ENCODE peak calls at places on chromosomes 16 and 17, in seven cellular contexts. One of them, this sample, is unnamed.

GRCh38 chr16:964696-965395 is 5.9 kb downstream of the LMF1 start:
- DNase-seq in GM23338: no peak
- DNase-seq in lung: peak
- DNase-seq in cardiac fibroblast: no peak
- DNase-seq in fibroblast of lung: peak
- DNase-seq in pancreas: no peak
- DNase-seq in progenitor cell of endocrine pancreas: no peak
- DNase-seq in this sample: no peak

GRCh38 chr17:49779730-49780220 is 8.7 kb upstream of the KAT7 start:
- DNase-seq in GM23338: peak
- DNase-seq in lung: no peak
- DNase-seq in cardiac fibroblast: peak
- DNase-seq in fibroblast of lung: peak
- DNase-seq in pancreas: peak
- DNase-seq in progenitor cell of endocrine pancreas: no peak
- DNase-seq in this sample: peak

GRCh38 chr16:71242601-71243000 is 12.1 kb upstream of the HYDIN start:
- DNase-seq in GM23338: no peak
- DNase-seq in lung: no peak
- DNase-seq in cardiac fibroblast: no peak
- DNase-seq in fibroblast of lung: no peak
- DNase-seq in pancreas: no peak
- DNase-seq in progenitor cell of endocrine pancreas: no peak
- DNase-seq in this sample: no peak

GRCh38 chr17:74574489-74575142 is 7.3 kb upstream of the CD300H start:
- DNase-seq in GM23338: no peak
- DNase-seq in lung: no peak
- DNase-seq in cardiac fibroblast: no peak
- DNase-seq in fibroblast of lung: no peak
- DNase-seq in pancreas: no peak
- DNase-seq in progenitor cell of endocrine pancreas: no peak
- DNase-seq in this sample: no peak

GRCh38 chr17:57705921-57706695 is 39.0 kb downstream of the CCDC182 start:
- DNase-seq in GM23338: no peak
- DNase-seq in lung: peak
- DNase-seq in cardiac fibroblast: no peak
- DNase-seq in fibroblast of lung: no peak
- DNase-seq in pancreas: no peak
- DNase-seq in progenitor cell of endocrine pancreas: no peak
- DNase-seq in this sample: no peak

GRCh38 chr16:17364319-17365210 is 106.2 kb downstream of the XYLT1 start:
- DNase-seq in GM23338: no peak
- DNase-seq in lung: no peak
- DNase-seq in cardiac fibroblast: peak
- DNase-seq in fibroblast of lung: peak
- DNase-seq in pancreas: no peak
- DNase-seq in progenitor cell of endocrine pancreas: no peak
- DNase-seq in this sample: no peak

GRCh38 chr16:66204761-66205160 is 161.7 kb upstream of the CDH5 start:
- DNase-seq in GM23338: no peak
- DNase-seq in lung: no peak
- DNase-seq in cardiac fibroblast: peak
- DNase-seq in fibroblast of lung: peak
- DNase-seq in pancreas: no peak
- DNase-seq in progenitor cell of endocrine pancreas: no peak
- DNase-seq in this sample: no peak

GRCh38 chr17:49486012-49486641 is 9.0 kb upstream of the NGFR start:
- DNase-seq in GM23338: peak
- DNase-seq in lung: no peak
- DNase-seq in cardiac fibroblast: no peak
- DNase-seq in fibroblast of lung: no peak
- DNase-seq in pancreas: no peak
- DNase-seq in progenitor cell of endocrine pancreas: no peak
- DNase-seq in this sample: peak

GRCh38 chr16:47586121-47586520 is 125.0 kb downstream of the PHKB start:
- DNase-seq in GM23338: no peak
- DNase-seq in lung: no peak
- DNase-seq in cardiac fibroblast: no peak
- DNase-seq in fibroblast of lung: no peak
- DNase-seq in pancreas: no peak
- DNase-seq in progenitor cell of endocrine pancreas: no peak
- DNase-seq in this sample: no peak

GRCh38 chr17:30513346-30513745 is 36.1 kb downstream of the GOSR1 start:
- DNase-seq in GM23338: no peak
- DNase-seq in lung: no peak
- DNase-seq in cardiac fibroblast: peak
- DNase-seq in fibroblast of lung: peak
- DNase-seq in pancreas: no peak
- DNase-seq in progenitor cell of endocrine pancreas: no peak
- DNase-seq in this sample: no peak

GRCh38 chr16:57999366-57999970 is 1.0 kb downstream of the ZNF319 start:
- DNase-seq in GM23338: no peak
- DNase-seq in lung: no peak
- DNase-seq in cardiac fibroblast: peak
- DNase-seq in fibroblast of lung: peak
- DNase-seq in pancreas: no peak
- DNase-seq in progenitor cell of endocrine pancreas: no peak
- DNase-seq in this sample: no peak

GRCh38 chr17:65514082-65514481 is 47.4 kb downstream of the AXIN2 start:
- DNase-seq in GM23338: no peak
- DNase-seq in lung: no peak
- DNase-seq in cardiac fibroblast: peak
- DNase-seq in fibroblast of lung: peak
- DNase-seq in pancreas: no peak
- DNase-seq in progenitor cell of endocrine pancreas: no peak
- DNase-seq in this sample: no peak

GRCh38 chr16:51630051-51630450 is 479.0 kb upstream of the SALL1 start:
- DNase-seq in GM23338: peak
- DNase-seq in lung: no peak
- DNase-seq in cardiac fibroblast: no peak
- DNase-seq in fibroblast of lung: no peak
- DNase-seq in pancreas: no peak
- DNase-seq in progenitor cell of endocrine pancreas: no peak
- DNase-seq in this sample: no peak

GRCh38 chr17:718075-718474 is 3.4 kb upstream of the VPS53 start:
- DNase-seq in GM23338: no peak
- DNase-seq in lung: no peak
- DNase-seq in cardiac fibroblast: no peak
- DNase-seq in fibroblast of lung: no peak
- DNase-seq in pancreas: no peak
- DNase-seq in progenitor cell of endocrine pancreas: no peak
- DNase-seq in this sample: no peak

GRCh38 chr16:9970796-9971195 is 211.4 kb downstream of the GRIN2A start:
- DNase-seq in GM23338: no peak
- DNase-seq in lung: no peak
- DNase-seq in cardiac fibroblast: no peak
- DNase-seq in fibroblast of lung: no peak
- DNase-seq in pancreas: no peak
- DNase-seq in progenitor cell of endocrine pancreas: no peak
- DNase-seq in this sample: no peak

GRCh38 chr17:4947411-4948165 is 742 bp downstream of the PFN1 start:
- DNase-seq in GM23338: peak
- DNase-seq in lung: peak
- DNase-seq in cardiac fibroblast: peak
- DNase-seq in fibroblast of lung: peak
- DNase-seq in pancreas: peak
- DNase-seq in progenitor cell of endocrine pancreas: peak
- DNase-seq in this sample: peak

GRCh38 chr16:30567991-30568638 is 3.4 kb downstream of the ZNF688 start:
- DNase-seq in GM23338: no peak
- DNase-seq in lung: no peak
- DNase-seq in cardiac fibroblast: peak
- DNase-seq in fibroblast of lung: peak
- DNase-seq in pancreas: no peak
- DNase-seq in progenitor cell of endocrine pancreas: no peak
- DNase-seq in this sample: no peak

GRCh38 chr16:3127745-3128144 is 7.1 kb upstream of the ZNF213 start:
- DNase-seq in GM23338: peak
- DNase-seq in lung: no peak
- DNase-seq in cardiac fibroblast: no peak
- DNase-seq in fibroblast of lung: no peak
- DNase-seq in pancreas: no peak
- DNase-seq in progenitor cell of endocrine pancreas: no peak
- DNase-seq in this sample: no peak

GRCh38 chr17:68981288-68981687 is 26.1 kb upstream of the ABCA8 start:
- DNase-seq in GM23338: no peak
- DNase-seq in lung: peak
- DNase-seq in cardiac fibroblast: peak
- DNase-seq in fibroblast of lung: peak
- DNase-seq in pancreas: peak
- DNase-seq in progenitor cell of endocrine pancreas: no peak
- DNase-seq in this sample: no peak

GRCh38 chr17:29214215-29215146 is 32.2 kb upstream of the CRYBA1 start:
- DNase-seq in GM23338: no peak
- DNase-seq in lung: no peak
- DNase-seq in cardiac fibroblast: no peak
- DNase-seq in fibroblast of lung: no peak
- DNase-seq in pancreas: no peak
- DNase-seq in progenitor cell of endocrine pancreas: no peak
- DNase-seq in this sample: no peak

GRCh38 chr16:85415196-85415988 is 197.7 kb upstream of the GSE1 start:
- DNase-seq in GM23338: no peak
- DNase-seq in lung: no peak
- DNase-seq in cardiac fibroblast: no peak
- DNase-seq in fibroblast of lung: no peak
- DNase-seq in pancreas: no peak
- DNase-seq in progenitor cell of endocrine pancreas: no peak
- DNase-seq in this sample: peak

GRCh38 chr16:82761236-82761635 is 134.5 kb downstream of the CDH13 start:
- DNase-seq in GM23338: no peak
- DNase-seq in lung: peak
- DNase-seq in cardiac fibroblast: peak
- DNase-seq in fibroblast of lung: peak
- DNase-seq in pancreas: peak
- DNase-seq in progenitor cell of endocrine pancreas: no peak
- DNase-seq in this sample: no peak

GRCh38 chr16:51137097-51137496 is 14.0 kb downstream of the SALL1 start:
- DNase-seq in GM23338: no peak
- DNase-seq in lung: no peak
- DNase-seq in cardiac fibroblast: no peak
- DNase-seq in fibroblast of lung: peak
- DNase-seq in pancreas: no peak
- DNase-seq in progenitor cell of endocrine pancreas: no peak
- DNase-seq in this sample: no peak

GRCh38 chr17:33328129-33328528 is 35.0 kb upstream of the ASIC2 start:
- DNase-seq in GM23338: peak
- DNase-seq in lung: no peak
- DNase-seq in cardiac fibroblast: peak
- DNase-seq in fibroblast of lung: no peak
- DNase-seq in pancreas: no peak
- DNase-seq in progenitor cell of endocrine pancreas: peak
- DNase-seq in this sample: peak

GRCh38 chr17:19705201-19705600 is 11.2 kb downstream of the SLC47A2 start:
- DNase-seq in GM23338: no peak
- DNase-seq in lung: no peak
- DNase-seq in cardiac fibroblast: no peak
- DNase-seq in fibroblast of lung: no peak
- DNase-seq in pancreas: no peak
- DNase-seq in progenitor cell of endocrine pancreas: no peak
- DNase-seq in this sample: no peak

GRCh38 chr16:66983033-66983432 is 5.4 kb upstream of the CES4A start:
- DNase-seq in GM23338: no peak
- DNase-seq in lung: no peak
- DNase-seq in cardiac fibroblast: no peak
- DNase-seq in fibroblast of lung: no peak
- DNase-seq in pancreas: no peak
- DNase-seq in progenitor cell of endocrine pancreas: no peak
- DNase-seq in this sample: no peak

GRCh38 chr16:68892214-68892613 is 48.9 kb downstream of the TANGO6 start:
- DNase-seq in GM23338: no peak
- DNase-seq in lung: no peak
- DNase-seq in cardiac fibroblast: no peak
- DNase-seq in fibroblast of lung: no peak
- DNase-seq in pancreas: no peak
- DNase-seq in progenitor cell of endocrine pancreas: no peak
- DNase-seq in this sample: no peak

GRCh38 chr16:88015806-88016140 is 64.5 kb downstream of the BANP start:
- DNase-seq in GM23338: no peak
- DNase-seq in lung: no peak
- DNase-seq in cardiac fibroblast: no peak
- DNase-seq in fibroblast of lung: no peak
- DNase-seq in pancreas: no peak
- DNase-seq in progenitor cell of endocrine pancreas: no peak
- DNase-seq in this sample: no peak

GRCh38 chr16:3959148-3959547 is 78.6 kb upstream of the CREBBP start:
- DNase-seq in GM23338: no peak
- DNase-seq in lung: peak
- DNase-seq in cardiac fibroblast: peak
- DNase-seq in fibroblast of lung: peak
- DNase-seq in pancreas: no peak
- DNase-seq in progenitor cell of endocrine pancreas: no peak
- DNase-seq in this sample: no peak

GRCh38 chr16:27368358-27368722 is 33.6 kb upstream of the IL21R start:
- DNase-seq in GM23338: no peak
- DNase-seq in lung: no peak
- DNase-seq in cardiac fibroblast: no peak
- DNase-seq in fibroblast of lung: no peak
- DNase-seq in pancreas: no peak
- DNase-seq in progenitor cell of endocrine pancreas: no peak
- DNase-seq in this sample: no peak
- TF ChIP-seq CTCF in GM23338: no peak
- TF ChIP-seq CTCF in lung: no peak
- TF ChIP-seq CTCF in cardiac fibroblast: no peak
- TF ChIP-seq CTCF in fibroblast of lung: no peak
- TF ChIP-seq CTCF in pancreas: no peak
- TF ChIP-seq CTCF in progenitor cell of endocrine pancreas: no peak
- TF ChIP-seq CTCF in this sample: no peak

GRCh38 chr16:24950275-24950674 is 64.9 kb downstream of the ARHGAP17 start:
- DNase-seq in GM23338: no peak
- DNase-seq in lung: no peak
- DNase-seq in cardiac fibroblast: peak
- DNase-seq in fibroblast of lung: peak
- DNase-seq in pancreas: no peak
- DNase-seq in progenitor cell of endocrine pancreas: no peak
- DNase-seq in this sample: no peak
- TF ChIP-seq CTCF in GM23338: no peak
- TF ChIP-seq CTCF in lung: no peak
- TF ChIP-seq CTCF in cardiac fibroblast: no peak
- TF ChIP-seq CTCF in fibroblast of lung: no peak
- TF ChIP-seq CTCF in pancreas: no peak
- TF ChIP-seq CTCF in progenitor cell of endocrine pancreas: no peak
- TF ChIP-seq CTCF in this sample: no peak

DNA sequence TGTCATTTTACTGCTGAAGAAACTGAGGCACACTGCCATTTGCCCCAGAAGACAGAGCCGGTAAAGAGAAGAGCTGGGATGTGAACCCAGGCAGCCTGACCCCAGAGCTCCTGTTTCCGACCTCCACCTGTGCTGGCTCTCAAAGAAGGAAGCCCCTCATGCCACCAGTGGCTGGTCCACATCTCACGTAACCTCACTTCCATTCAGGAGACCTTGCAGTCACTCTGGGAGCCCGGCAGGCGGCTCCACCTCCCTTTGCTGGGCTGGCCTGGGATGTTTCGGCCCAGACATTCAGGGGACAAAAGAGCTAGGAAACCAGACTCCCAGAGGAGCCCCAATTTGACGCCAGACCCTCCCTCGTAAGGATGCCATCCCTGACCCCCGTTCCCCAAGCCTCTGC is 2.9 kb downstream of the TAF1C start:
- DNase-seq in GM23338: no peak
- DNase-seq in lung: no peak
- DNase-seq in cardiac fibroblast: peak
- DNase-seq in fibroblast of lung: no peak
- DNase-seq in pancreas: no peak
- DNase-seq in progenitor cell of endocrine pancreas: no peak
- DNase-seq in this sample: no peak
- TF ChIP-seq CTCF in GM23338: no peak
- TF ChIP-seq CTCF in lung: no peak
- TF ChIP-seq CTCF in cardiac fibroblast: peak
- TF ChIP-seq CTCF in fibroblast of lung: no peak
- TF ChIP-seq CTCF in pancreas: no peak
- TF ChIP-seq CTCF in progenitor cell of endocrine pancreas: no peak
- TF ChIP-seq CTCF in this sample: no peak

GRCh38 chr17:40284085-40284713 is 3.5 kb upstream of the CDC6 start:
- DNase-seq in GM23338: no peak
- DNase-seq in lung: no peak
- DNase-seq in cardiac fibroblast: peak
- DNase-seq in fibroblast of lung: peak
- DNase-seq in pancreas: no peak
- DNase-seq in progenitor cell of endocrine pancreas: no peak
- DNase-seq in this sample: no peak
- TF ChIP-seq CTCF in GM23338: no peak
- TF ChIP-seq CTCF in lung: no peak
- TF ChIP-seq CTCF in cardiac fibroblast: peak
- TF ChIP-seq CTCF in fibroblast of lung: peak
- TF ChIP-seq CTCF in pancreas: no peak
- TF ChIP-seq CTCF in progenitor cell of endocrine pancreas: peak
- TF ChIP-seq CTCF in this sample: no peak